ENCODE peak calls at places on chromosomes 12 and 14, in six cellular contexts. P is aorta, A is lower lobe of right lung, E is mucosa of descending colon, I is tibial nerve, Q is cardiac muscle cell. U is an unnamed sample.

GRCh38 chr12:27142102-27142721 is 59.8 kb upstream of the C12orf71 start:
- DNase-seq in P (peak; percentile 70), A (no peak), E (no peak), I (peak; percentile 80), Q (peak; percentile 85), U (no peak)

GRCh38 chr14:91873476-91874265 is 6.3 kb upstream of the TC2N start:
- DNase-seq in P (no peak), A (no peak), E (no peak), I (no peak), Q (no peak), U (no peak)

GRCh38 chr14:45133683-45134050 is 614 bp downstream of the FKBP3 start:
- DNase-seq in P (no peak), A (no peak), E (no peak), I (no peak), Q (no peak), U (no peak)

GRCh38 chr14:69615471-69616407 is 4.3 kb downstream of the SUSD6 start:
- DNase-seq in P (peak; percentile 68), A (no peak), E (no peak), I (peak; percentile 84), Q (no peak), U (peak; percentile 86)

GRCh38 chr14:105840266-105841021 is 314.1 kb downstream of the TMEM121 start:
- DNase-seq in P (no peak), A (no peak), E (peak; percentile 47), I (no peak), Q (no peak), U (no peak)

GRCh38 chr14:55240526-55241178 is 30.6 kb upstream of the FBXO34 start:
- DNase-seq in P (no peak), A (no peak), E (no peak), I (no peak), Q (no peak), U (no peak)

GRCh38 chr12:118428643-118429042 is 52.3 kb downstream of the SUDS3 start:
- DNase-seq in P (no peak), A (no peak), E (no peak), I (no peak), Q (no peak), U (no peak)

GRCh38 chr12:123106640-123107359 is 44.1 kb downstream of the PITPNM2 start:
- DNase-seq in P (peak; percentile 56), A (peak; percentile 71), E (peak; percentile 82), I (no peak), Q (no peak), U (peak; percentile 85)

GRCh38 chr12:109178532-109178931 is 62.1 kb downstream of the ACACB start:
- DNase-seq in P (no peak), A (no peak), E (no peak), I (no peak), Q (no peak), U (no peak)

GRCh38 chr12:93317227-93317626 is 60.5 kb upstream of the NUDT4 start:
- DNase-seq in P (no peak), A (no peak), E (no peak), I (no peak), Q (no peak), U (no peak)

GRCh38 chr14:79332504-79333197 is 878.7 kb downstream of the DIO2 start:
- DNase-seq in P (no peak), A (no peak), E (no peak), I (no peak), Q (no peak), U (no peak)
- H3K4me3 ChIP-seq in P (no peak overlapping the region), A (no peak overlapping the region), E (no peak overlapping the region), I (no peak overlapping the region), Q (no peak overlapping the region), U (no peak overlapping the region)

GRCh38 chr14:103820382-103820781 is 27.0 kb downstream of the PPP1R13B start:
- DNase-seq in P (no peak), A (no peak), E (no peak), I (no peak), Q (no peak), U (no peak)

GRCh38 chr14:103818422-103818821 is 29.0 kb downstream of the PPP1R13B start:
- DNase-seq in P (no peak), A (no peak), E (no peak), I (no peak), Q (no peak), U (no peak)

GRCh38 chr14:103819503-103820307 is 27.7 kb downstream of the PPP1R13B start:
- DNase-seq in P (peak; percentile 55), A (peak; percentile 52), E (no peak), I (no peak), Q (peak; percentile 89), U (peak; percentile 47)

GRCh38 chr14:103818870-103819269 is 28.5 kb downstream of the PPP1R13B start:
- DNase-seq in P (no peak), A (no peak), E (no peak), I (no peak), Q (no peak), U (no peak)

DNA sequence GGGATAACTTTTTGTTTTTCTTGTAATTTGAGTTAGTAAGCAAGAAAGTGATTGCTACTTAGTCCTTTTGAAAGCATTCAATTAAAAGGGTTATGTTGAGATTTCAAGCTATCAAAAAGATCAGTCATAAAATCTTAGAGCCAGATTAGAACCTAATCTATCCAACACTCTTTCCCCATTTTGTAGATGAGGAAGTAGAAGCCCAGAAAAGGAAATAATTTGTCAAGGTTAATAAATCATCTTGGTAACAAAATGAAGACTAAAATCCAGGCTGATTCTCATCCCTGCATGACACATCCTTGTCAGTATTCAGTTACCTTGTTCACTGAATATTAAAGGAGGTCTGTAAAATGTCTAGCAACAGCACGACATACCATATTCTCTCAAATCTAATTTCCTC is 26.5 kb downstream of the PPP1R13B start:
- DNase-seq in P (no peak), A (no peak), E (no peak), I (no peak), Q (no peak), U (no peak)
- H3K4me1 ChIP-seq in P (peaks cover 3% of the 10 kb centered on the region), A (peaks cover 71% of the 10 kb centered on the region), E (peaks cover 22% of the 10 kb centered on the region), I (no peaks in the 10 kb centered on the region), Q (peaks cover 82% of the 10 kb centered on the region), U (no peaks in the 10 kb centered on the region)

GRCh38 chr14:29926701-29927595 is 699 bp downstream of the PRKD1 start:
- DNase-seq in P (peak; percentile 63), A (peak; percentile 66), E (peak; percentile 65), I (peak; percentile 30), Q (peak; percentile 78), U (no peak)
- H3K4me3 ChIP-seq in P (peak overlapping the region; percentile 99), A (peak overlapping the region; percentile 69), E (peak overlapping the region; percentile 29), I (peak overlapping the region; percentile 61), Q (peak overlapping the region; percentile 99), U (peak overlapping the region; percentile 64)

GRCh38 chr14:50524071-50524470 is 8.3 kb downstream of the MAP4K5 start:
- DNase-seq in P (no peak), A (no peak), E (no peak), I (no peak), Q (no peak), U (no peak)
- H3K4me1 ChIP-seq in P (peaks cover 1% of the 10 kb centered on the region), A (peaks cover 44% of the 10 kb centered on the region), E (peaks cover 13% of the 10 kb centered on the region), I (peaks cover 14% of the 10 kb centered on the region), Q (no peaks in the 10 kb centered on the region), U (peaks cover 51% of the 10 kb centered on the region)

U was measured in Peyer's patch.